ENCODE peak calls at places on chromosomes 11 and 22, in six cellular contexts. I is adrenal gland, C is transverse colon, Z is gastrocnemius medialis, G is IMR-90, T is H54. R is an unnamed sample.

GRCh38 chr11:5476184-5476819 is 12.2 kb upstream of the OR52D1 start:
- DNase-seq in I (peak; percentile 66), T (peak; percentile 25), G (peak; percentile 57), Z (no peak), C (peak; percentile 25), R (peak; percentile 76)

GRCh38 chr11:123055132-123055924 is 6.6 kb downstream of the HSPA8 start:
- DNase-seq in T (no peak), Z (no peak), C (no peak), G (no peak), I (no peak), R (no peak)

GRCh38 chr22:45587638-45588481 is 83.8 kb upstream of the ATXN10 start:
- DNase-seq in C (no peak), I (no peak), G (peak; percentile 83), Z (no peak), T (peak; percentile 40), R (no peak)

GRCh38 chr11:123588863-123589262 is 65.6 kb downstream of the SCN3B start:
- DNase-seq in I (no peak), Z (no peak), T (no peak), C (no peak), G (no peak), R (no peak)

GRCh38 chr22:46798366-46799057 is 36.1 kb downstream of the TBC1D22A start:
- DNase-seq in Z (no peak), T (peak; percentile 52), C (peak; percentile 82), I (peak; percentile 87), G (peak; percentile 66), R (peak; percentile 82)

GRCh38 chr22:22930222-22930497 is 42.5 kb downstream of the IGLL5 start:
- DNase-seq in Z (no peak), T (no peak), G (no peak), I (no peak), C (no peak), R (no peak)

GRCh38 chr11:134025086-134025437 is 43.8 kb upstream of the JAM3 start:
- DNase-seq in I (no peak), T (peak; percentile 23), G (no peak), Z (no peak), C (no peak), R (no peak)

GRCh38 chr11:94792453-94792852 is 24.3 kb downstream of the AMOTL1 start:
- DNase-seq in T (no peak), C (no peak), Z (no peak), I (no peak), G (no peak), R (peak; percentile 8)

GRCh38 chr11:11486423-11486822 is 133.4 kb upstream of the CSNK2A3 start:
- DNase-seq in I (no peak), G (no peak), C (no peak), T (no peak), Z (no peak), R (no peak)

GRCh38 chr11:72704783-72705287 is 30.6 kb upstream of the PDE2A start:
- DNase-seq in Z (no peak), C (no peak), I (no peak), G (no peak), T (no peak), R (no peak)

GRCh38 chr22:24424901-24425775 is 2.3 kb upstream of the ADORA2A start:
- DNase-seq in I (no peak), G (no peak), C (no peak), Z (no peak), T (no peak), R (no peak)

GRCh38 chr11:23359297-23359696 is 499.0 kb upstream of the CCDC179 start:
- DNase-seq in Z (no peak), I (peak; percentile 50), C (peak; percentile 29), G (peak; percentile 97), T (peak; percentile 23), R (no peak)

GRCh38 chr11:1458340-1459218 is 28.0 kb downstream of the MOB2 start:
- DNase-seq in Z (no peak), G (peak; percentile 2), I (peak; percentile 65), T (no peak), C (peak; percentile 80), R (peak; percentile 56)

GRCh38 chr11:35555238-35555887 is 29.9 kb upstream of the PAMR1 start:
- DNase-seq in I (no peak), Z (no peak), T (no peak), C (no peak), G (peak; percentile 66), R (no peak)

GRCh38 chr22:35611891-35612576 is 5.1 kb downstream of the MB start:
- DNase-seq in G (no peak), C (peak; percentile 56), Z (peak; percentile 69), T (no peak), I (no peak), R (no peak)

GRCh38 chr22:47245786-47246185 is 483.3 kb downstream of the TBC1D22A start:
- DNase-seq in I (no peak), T (no peak), C (no peak), Z (no peak), G (no peak), R (no peak)

GRCh38 chr22:26276530-26277200 is 107.4 kb downstream of the SEZ6L start:
- DNase-seq in C (no peak), I (no peak), G (no peak), Z (no peak), T (no peak), R (no peak)

GRCh38 chr11:120068114-120068573 is 69.8 kb downstream of the TRIM29 start:
- DNase-seq in C (no peak), T (peak; percentile 73), G (peak; percentile 47), I (no peak), Z (no peak), R (no peak)

GRCh38 chr11:36398261-36398953 is 102.3 kb downstream of the PRR5L start:
- DNase-seq in Z (no peak), G (no peak), C (no peak), T (no peak), I (no peak), R (no peak)

GRCh38 chr11:115222218-115222862 is 281.9 kb downstream of the CADM1 start:
- DNase-seq in I (no peak), C (peak; percentile 15), Z (no peak), T (no peak), G (peak; percentile 98), R (no peak)

GRCh38 chr11:47271328-47271727 is 1.4 kb downstream of the MADD start:
- DNase-seq in T (no peak), I (no peak), G (no peak), Z (no peak), C (no peak), R (peak; percentile 37)

GRCh38 chr11:25211635-25212251 is 714.9 kb downstream of the LUZP2 start:
- DNase-seq in I (no peak), C (no peak), G (no peak), T (no peak), Z (no peak), R (no peak)

GRCh38 chr11:20131744-20132666 is 28.3 kb downstream of the DBX1 start:
- DNase-seq in C (peak; percentile 70), Z (peak; percentile 30), I (peak; percentile 76), T (peak; percentile 46), G (peak; percentile 55), R (peak; percentile 43)

GRCh38 chr11:14148653-14149273 is 186.2 kb downstream of the SPON1 start:
- DNase-seq in I (no peak), C (no peak), Z (no peak), T (no peak), G (peak; percentile 44), R (peak; percentile 32)

GRCh38 chr11:18105802-18106574 is at the start of gene SAAL1:
- DNase-seq in Z (peak; percentile 67), I (peak; percentile 85), G (peak; percentile 67), T (peak; percentile 84), C (peak; percentile 90), R (peak; percentile 89)
- TF ChIP-seq POLR2A in Z (peak; percentile 39), I (peak; percentile 28), G (peak; percentile 18), T (peak; percentile 87), C (peak; percentile 39), R (peak; percentile 70)

GRCh38 chr22:38317237-38317994 is at the start of gene CSNK1E:
- DNase-seq in T (peak; percentile 41), I (peak; percentile 77), Z (peak; percentile 62), G (peak; percentile 33), C (peak; percentile 86), R (peak; percentile 79)

GRCh38 chr22:38316340-38317236 is 645 bp downstream of the CSNK1E start:
- DNase-seq in G (peak; percentile 51), C (peak; percentile 68), T (peak; percentile 25), I (peak; percentile 65), Z (no peak), R (peak; percentile 66)

GRCh38 chr22:38318792-38319773 is 1.9 kb upstream of the CSNK1E start:
- DNase-seq in G (no peak), C (no peak), I (no peak), Z (no peak), T (no peak), R (no peak)

GRCh38 chr22:38315801-38316339 is 1.4 kb downstream of the CSNK1E start:
- DNase-seq in C (no peak), Z (no peak), I (no peak), G (no peak), T (no peak), R (no peak)

DNA sequence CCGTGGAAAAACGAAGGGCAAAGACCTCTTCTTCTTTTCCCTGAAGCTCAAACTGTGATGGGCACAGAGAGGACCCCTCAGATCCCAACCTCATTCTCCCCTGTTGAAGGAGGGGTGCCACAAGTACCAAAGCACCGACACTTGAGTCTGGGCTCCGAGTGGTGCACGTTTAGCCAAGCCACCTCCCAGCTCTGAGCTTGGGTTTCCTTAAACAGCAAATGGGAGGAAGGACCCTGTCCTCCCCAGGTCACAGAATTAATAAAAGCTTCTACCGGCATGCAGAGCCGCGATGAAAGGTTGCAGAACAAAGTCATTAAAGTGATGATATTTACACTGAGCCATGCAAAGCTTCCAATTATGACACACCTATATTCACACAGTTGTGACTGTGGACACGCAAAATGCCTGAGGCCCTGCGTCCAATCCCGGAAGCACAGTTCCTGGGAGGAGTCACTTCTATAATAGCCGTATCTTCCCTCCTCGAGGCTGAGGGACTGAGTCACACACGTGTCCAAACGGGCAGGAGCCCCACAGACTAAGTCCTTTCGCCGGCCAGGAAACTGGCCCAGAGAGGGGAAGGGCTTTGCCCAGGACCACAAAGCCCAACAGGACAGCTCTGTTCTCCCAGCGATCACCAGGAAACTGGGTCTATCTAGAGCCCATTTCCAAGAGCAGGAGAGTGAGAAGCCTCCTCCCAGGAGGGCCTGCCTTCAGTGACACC is 922 bp upstream of the CSNK1E start:
- DNase-seq in I (peak; percentile 88), G (peak; percentile 93), C (peak; percentile 85), T (peak; percentile 95), Z (peak; percentile 43), R (peak; percentile 75)
- TF ChIP-seq POLR2A in I (peak; percentile 85), G (peak; percentile 29), C (peak; percentile 70), T (no peak), Z (no peak), R (peak; percentile 47)

GRCh38 chr11:88303037-88303436 is 34.5 kb downstream of the CTSC start:
- DNase-seq in I (no peak), G (no peak), C (no peak), Z (no peak), T (no peak), R (no peak)
- TF ChIP-seq POLR2A in I (no peak), G (no peak), C (no peak), Z (no peak), T (no peak), R (no peak)

GRCh38 chr11:8689726-8690255 is 7.2 kb downstream of the RPL27A start:
- DNase-seq in T (no peak), I (peak; percentile 18), G (peak; percentile 38), Z (no peak), C (no peak), R (no peak)

GRCh38 chr11:8685820-8686219 is 3.2 kb downstream of the RPL27A start:
- DNase-seq in G (no peak), Z (no peak), C (no peak), I (peak; percentile 6), T (no peak), R (no peak)

GRCh38 chr11:8686325-8686724 is 3.7 kb downstream of the RPL27A start:
- DNase-seq in I (no peak), T (no peak), G (no peak), C (no peak), Z (no peak), R (no peak)

GRCh38 chr11:8690374-8691342 is 8.1 kb downstream of the RPL27A start:
- DNase-seq in T (no peak), I (peak; percentile 18), C (no peak), Z (no peak), G (no peak), R (no peak)

GRCh38 chr11:8688414-8689362 is 6.1 kb downstream of the RPL27A start:
- DNase-seq in Z (peak; percentile 92), C (peak; percentile 96), G (peak; percentile 96), T (peak; percentile 95), I (peak; percentile 96), R (peak; percentile 96)
- TF ChIP-seq POLR2A in Z (peak; percentile 55), C (peak; percentile 92), G (peak; percentile 80), T (peak; percentile 82), I (peak; percentile 89), R (peak; percentile 91)